ENCODE peak calls at places on chromosomes 6 and 20, in seven cellular contexts. D is left colon; K is NCI-H2171 treated with DMSO at 0.1 percent for 48 hours; L is head of caudate nucleus; W is stimulated activated CD8-positive, alpha-beta memory T cell treated with anti-CD3 and anti-CD28 coated beads, Interleukin-12 subunit alpha, Interleukin-12 subunit beta, amount 100 ng/mL, for 4 hours; R is CD8-positive, alpha-beta T cell; A is GDM1. J is an unnamed sample.
A peak's percentile ranks its signal among the peaks of the same experiment; 100 is the strongest.

GRCh38 chr20:64109831-64110391 is 2.5 kb upstream of the NPBWR2 start:
- DNase-seq in D (no peak), K (no peak), L (no peak), W (no peak), R (peak; percentile 38), A (no peak), J (no peak)

GRCh38 chr6:51382838-51383237 is 564.2 kb downstream of the TFAP2B start:
- DNase-seq in D (no peak), K (no peak), L (no peak), W (no peak), R (no peak), A (no peak), J (no peak)

GRCh38 chr6:142155895-142156757 is 9.1 kb downstream of the VTA1 start:
- DNase-seq in D (no peak), K (peak; percentile 17), L (no peak), W (no peak), R (no peak), A (no peak), J (no peak)

GRCh38 chr6:71349395-71349794 is 60.8 kb downstream of the OGFRL1 start:
- DNase-seq in D (no peak), K (peak; percentile 68), L (no peak), W (no peak), R (no peak), A (no peak), J (no peak)

GRCh38 chr6:96124778-96125177 is 109.0 kb downstream of the FUT9 start:
- DNase-seq in D (no peak), K (no peak), L (no peak), W (no peak), R (no peak), A (no peak), J (no peak)

GRCh38 chr6:5556011-5556410 is 294.7 kb downstream of the FARS2 start:
- DNase-seq in D (no peak), K (no peak), L (no peak), W (no peak), R (no peak), A (no peak), J (no peak)

GRCh38 chr20:62577447-62577846 is 64.9 kb upstream of the SLCO4A1 start:
- DNase-seq in D (peak; percentile 41), K (peak; percentile 23), L (no peak), W (no peak), R (no peak), A (no peak), J (no peak)

GRCh38 chr6:103798166-103798565 is 1061.6 kb downstream of the HACE1 start:
- DNase-seq in D (no peak), K (peak; percentile 57), L (no peak), W (no peak), R (no peak), A (no peak), J (no peak)

GRCh38 chr6:94026575-94026974 is 607.2 kb upstream of the EPHA7 start:
- DNase-seq in D (no peak), K (no peak), L (no peak), W (no peak), R (no peak), A (no peak), J (no peak)

GRCh38 chr6:89970609-89971337 is 76.5 kb downstream of the GJA10 start:
- DNase-seq in D (peak; percentile 15), K (peak; percentile 86), L (peak; percentile 32), W (no peak), R (no peak), A (no peak), J (no peak)

GRCh38 chr20:14992071-14992654 is 654.8 kb upstream of the FLRT3 start:
- DNase-seq in D (no peak), K (no peak), L (no peak), W (no peak), R (no peak), A (no peak), J (no peak)

GRCh38 chr6:75986935-75987334 is 85.5 kb downstream of the IMPG1 start:
- DNase-seq in D (no peak), K (no peak), L (no peak), W (no peak), R (no peak), A (no peak), J (no peak)

GRCh38 chr20:60035-60918 is 27.2 kb upstream of the DEFB125 start:
- DNase-seq in D (no peak), K (no peak), L (no peak), W (no peak), R (no peak), A (no peak), J (no peak)

J was measured in activated CD8-positive, alpha-beta memory T cell treated with anti-CD3 and anti-CD28 coated beads for 1 hour.